ENCODE peak calls at places on chromosomes 7 and 10, in four cellular contexts. G is T-helper 2 cell; S is stimulated activated CD4-positive, alpha-beta T cell treated with anti-CD3 and anti-CD28 coated beads, Interleukin-1b, Interleukin-23, amount 100 ng/mL, for 4 hours; J is amniotic epithelial cell. I is an unnamed sample.

GRCh38 chr10:74704629-74705360 is 121.6 kb upstream of the KAT6B start:
- DNase-seq in S (no peak), J (no peak), G (no peak), I (peak)

GRCh38 chr10:114822771-114823463 is 1.3 kb downstream of the FHIP2A start:
- DNase-seq in S (no peak), J (peak), G (no peak), I (no peak)

GRCh38 chr10:113450046-113450445 is 102.8 kb upstream of the HABP2 start:
- DNase-seq in G (no peak), S (no peak), J (no peak), I (no peak)

GRCh38 chr7:64307254-64308018 is 6.3 kb upstream of the ZNF736 start:
- DNase-seq in J (peak), G (peak), S (peak), I (peak)

GRCh38 chr7:149529136-149529718 is 31.6 kb upstream of the ZNF746 start:
- DNase-seq in G (no peak), J (peak), S (no peak), I (no peak)

GRCh38 chr7:150435390-150436073 is 14.9 kb upstream of the GIMAP8 start:
- DNase-seq in G (no peak), J (no peak), S (no peak), I (no peak)

GRCh38 chr10:72245949-72246525 is 27.7 kb upstream of the DDIT4 start:
- DNase-seq in G (no peak), J (no peak), S (no peak), I (no peak)

GRCh38 chr10:19811517-19811916 is 4.7 kb upstream of the PLXDC2 start:
- DNase-seq in G (no peak), J (peak), S (no peak), I (no peak)

GRCh38 chr10:103668351-103669242 is 175.1 kb downstream of the NEURL1 start:
- DNase-seq in J (peak), G (no peak), S (no peak), I (no peak)

GRCh38 chr7:4738711-4739527 is 36.5 kb upstream of the AP5Z1 start:
- DNase-seq in G (no peak), S (no peak), J (peak), I (no peak)

GRCh38 chr10:86111902-86112301 is 254.7 kb downstream of the GRID1 start:
- DNase-seq in G (no peak), S (no peak), J (no peak), I (no peak)

GRCh38 chr10:86233131-86233530 is 133.5 kb downstream of the GRID1 start:
- DNase-seq in J (no peak), G (no peak), S (no peak), I (no peak)

GRCh38 chr10:44325157-44325556 is 59.7 kb downstream of the CXCL12 start:
- DNase-seq in G (no peak), S (no peak), J (no peak), I (no peak)